ENCODE peak calls at places on chromosomes 7 and 10, in five cellular contexts. One of them, this sample, is unnamed.
A peak's percentile ranks its signal among the peaks of the same experiment; 100 is the strongest.

GRCh38 chr7:81231203-81231922 is 312.5 kb upstream of the SEMA3C start:
- DNase-seq in cardiac muscle cell: peak; percentile 10
- DNase-seq in right lobe of liver: no peak
- DNase-seq in endothelial cell of umbilical vein: no peak
- DNase-seq in left lung: no peak
- DNase-seq in this sample: peak; percentile 49

GRCh38 chr7:150781016-150781415 is 19.1 kb downstream of the TMEM176B start:
- DNase-seq in cardiac muscle cell: no peak
- DNase-seq in right lobe of liver: no peak
- DNase-seq in endothelial cell of umbilical vein: no peak
- DNase-seq in left lung: no peak
- DNase-seq in this sample: no peak

GRCh38 chr10:121615401-121615800 is 17.2 kb upstream of the FGFR2 start:
- DNase-seq in cardiac muscle cell: no peak
- DNase-seq in right lobe of liver: no peak
- DNase-seq in left lung: no peak
- DNase-seq in endothelial cell of umbilical vein: no peak
- DNase-seq in this sample: peak; percentile 74

GRCh38 chr10:131902691-131903090 is 1.9 kb downstream of the PPP2R2D start:
- DNase-seq in endothelial cell of umbilical vein: no peak
- DNase-seq in right lobe of liver: no peak
- DNase-seq in left lung: no peak
- DNase-seq in cardiac muscle cell: no peak
- DNase-seq in this sample: no peak

GRCh38 chr10:23293145-23293724 is 51.4 kb downstream of the C10orf67 start:
- DNase-seq in right lobe of liver: no peak
- DNase-seq in endothelial cell of umbilical vein: peak; percentile 33
- DNase-seq in left lung: no peak
- DNase-seq in cardiac muscle cell: peak; percentile 63
- DNase-seq in this sample: peak; percentile 65

GRCh38 chr10:96034625-96035024 is 8.8 kb upstream of the CCNJ start:
- DNase-seq in right lobe of liver: no peak
- DNase-seq in endothelial cell of umbilical vein: no peak
- DNase-seq in left lung: no peak
- DNase-seq in cardiac muscle cell: no peak
- DNase-seq in this sample: no peak

GRCh38 chr7:121259826-121260225 is 69.0 kb upstream of the WNT16 start:
- DNase-seq in right lobe of liver: no peak
- DNase-seq in left lung: no peak
- DNase-seq in endothelial cell of umbilical vein: no peak
- DNase-seq in cardiac muscle cell: no peak
- DNase-seq in this sample: no peak

GRCh38 chr7:109745677-109746410 is 1176.2 kb downstream of the DNAJB9 start:
- DNase-seq in endothelial cell of umbilical vein: no peak
- DNase-seq in left lung: no peak
- DNase-seq in cardiac muscle cell: no peak
- DNase-seq in right lobe of liver: no peak
- DNase-seq in this sample: peak; percentile 50

GRCh38 chr7:15581352-15581951 is 19.6 kb upstream of the AGMO start:
- DNase-seq in left lung: no peak
- DNase-seq in cardiac muscle cell: no peak
- DNase-seq in endothelial cell of umbilical vein: no peak
- DNase-seq in right lobe of liver: no peak
- DNase-seq in this sample: no peak

GRCh38 chr7:133761459-133761858 is 365.7 kb upstream of the LRGUK start:
- DNase-seq in left lung: no peak
- DNase-seq in cardiac muscle cell: no peak
- DNase-seq in endothelial cell of umbilical vein: no peak
- DNase-seq in right lobe of liver: no peak
- DNase-seq in this sample: no peak

GRCh38 chr10:130637271-130637670 is 501.1 kb downstream of the GLRX3 start:
- DNase-seq in endothelial cell of umbilical vein: no peak
- DNase-seq in right lobe of liver: no peak
- DNase-seq in cardiac muscle cell: no peak
- DNase-seq in left lung: no peak
- DNase-seq in this sample: no peak

GRCh38 chr10:100518761-100519241 is 860 bp downstream of the SEC31B start:
- DNase-seq in cardiac muscle cell: peak; percentile 84
- DNase-seq in right lobe of liver: no peak
- DNase-seq in endothelial cell of umbilical vein: peak; percentile 82
- DNase-seq in left lung: no peak
- DNase-seq in this sample: peak; percentile 79

GRCh38 chr10:30820282-30820991 is 190.9 kb upstream of the LYZL2 start:
- DNase-seq in right lobe of liver: no peak
- DNase-seq in cardiac muscle cell: no peak
- DNase-seq in endothelial cell of umbilical vein: peak; percentile 98
- DNase-seq in left lung: no peak
- DNase-seq in this sample: peak; percentile 87

GRCh38 chr10:24926549-24926948 is 25.9 kb downstream of the PRTFDC1 start:
- DNase-seq in cardiac muscle cell: no peak
- DNase-seq in left lung: no peak
- DNase-seq in right lobe of liver: no peak
- DNase-seq in endothelial cell of umbilical vein: no peak
- DNase-seq in this sample: no peak

GRCh38 chr10:103678104-103678526 is 177.3 kb downstream of the SH3PXD2A start:
- DNase-seq in cardiac muscle cell: no peak
- DNase-seq in right lobe of liver: peak; percentile 62
- DNase-seq in endothelial cell of umbilical vein: peak; percentile 77
- DNase-seq in left lung: peak; percentile 88
- DNase-seq in this sample: peak; percentile 86

GRCh38 chr10:103676851-103677417 is 178.4 kb downstream of the SH3PXD2A start:
- DNase-seq in cardiac muscle cell: no peak
- DNase-seq in endothelial cell of umbilical vein: no peak
- DNase-seq in left lung: no peak
- DNase-seq in right lobe of liver: no peak
- DNase-seq in this sample: no peak

GRCh38 chr10:103673616-103674015 is 180.1 kb downstream of the NEURL1 start:
- DNase-seq in endothelial cell of umbilical vein: no peak
- DNase-seq in cardiac muscle cell: no peak
- DNase-seq in right lobe of liver: no peak
- DNase-seq in left lung: no peak
- DNase-seq in this sample: no peak

GRCh38 chr10:103677486-103677885 is 177.9 kb downstream of the SH3PXD2A start:
- DNase-seq in left lung: no peak
- DNase-seq in endothelial cell of umbilical vein: no peak
- DNase-seq in right lobe of liver: no peak
- DNase-seq in cardiac muscle cell: no peak
- DNase-seq in this sample: no peak

GRCh38 chr10:103676058-103676785 is 179.2 kb downstream of the SH3PXD2A start:
- DNase-seq in endothelial cell of umbilical vein: no peak
- DNase-seq in cardiac muscle cell: no peak
- DNase-seq in right lobe of liver: no peak
- DNase-seq in left lung: no peak
- DNase-seq in this sample: no peak
- H3K4me3 ChIP-seq in endothelial cell of umbilical vein: no peak overlapping the region
- H3K4me3 ChIP-seq in cardiac muscle cell: no peak overlapping the region
- H3K4me3 ChIP-seq in right lobe of liver: no peak overlapping the region
- H3K4me3 ChIP-seq in left lung: no peak overlapping the region
- H3K4me3 ChIP-seq in this sample: no peak overlapping the region

DNA sequence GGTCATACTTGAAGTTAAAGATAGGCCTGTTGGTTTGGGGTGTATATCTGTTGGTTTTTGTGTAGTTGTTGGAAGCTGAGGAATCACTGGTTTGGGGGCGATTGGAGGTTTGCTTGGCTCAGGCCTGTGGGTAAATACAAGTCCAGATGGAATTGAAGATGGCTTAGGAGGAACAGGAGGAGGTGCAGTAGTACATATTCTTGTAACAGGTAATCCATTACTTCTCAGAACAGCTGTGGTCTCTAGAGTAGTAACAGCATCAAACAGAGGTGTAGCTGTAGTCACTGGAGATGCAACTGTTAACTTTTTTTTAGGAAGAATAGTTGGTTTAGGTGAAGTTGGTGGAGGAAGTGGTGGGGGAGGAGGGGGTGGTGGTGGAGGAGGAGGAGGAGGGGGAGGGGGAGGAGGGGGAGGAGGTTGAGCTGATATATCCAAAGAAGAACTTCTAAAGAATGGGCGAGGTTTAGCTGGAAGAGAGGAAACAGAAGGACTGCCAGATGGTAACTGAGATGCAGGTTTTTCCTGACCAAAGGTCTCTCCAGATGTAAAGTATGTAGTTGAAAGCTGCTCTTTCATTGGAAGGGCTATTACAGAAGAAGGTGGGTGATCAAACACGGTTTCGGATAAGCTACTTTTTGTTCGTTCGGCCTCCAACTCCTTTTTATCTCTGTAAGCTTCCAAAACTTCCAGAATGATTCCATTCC is 209.2 kb downstream of the PCLO start:
- DNase-seq in right lobe of liver: no peak
- DNase-seq in left lung: no peak
- DNase-seq in cardiac muscle cell: no peak
- DNase-seq in endothelial cell of umbilical vein: no peak
- DNase-seq in this sample: no peak
- H3K27me3 ChIP-seq in right lobe of liver: no peaks in the 10 kb centered on the region
- H3K27me3 ChIP-seq in left lung: no peaks in the 10 kb centered on the region
- H3K27me3 ChIP-seq in cardiac muscle cell: no peaks in the 10 kb centered on the region
- H3K27me3 ChIP-seq in endothelial cell of umbilical vein: no peaks in the 10 kb centered on the region
- H3K27me3 ChIP-seq in this sample: no peaks in the 10 kb centered on the region

DNA sequence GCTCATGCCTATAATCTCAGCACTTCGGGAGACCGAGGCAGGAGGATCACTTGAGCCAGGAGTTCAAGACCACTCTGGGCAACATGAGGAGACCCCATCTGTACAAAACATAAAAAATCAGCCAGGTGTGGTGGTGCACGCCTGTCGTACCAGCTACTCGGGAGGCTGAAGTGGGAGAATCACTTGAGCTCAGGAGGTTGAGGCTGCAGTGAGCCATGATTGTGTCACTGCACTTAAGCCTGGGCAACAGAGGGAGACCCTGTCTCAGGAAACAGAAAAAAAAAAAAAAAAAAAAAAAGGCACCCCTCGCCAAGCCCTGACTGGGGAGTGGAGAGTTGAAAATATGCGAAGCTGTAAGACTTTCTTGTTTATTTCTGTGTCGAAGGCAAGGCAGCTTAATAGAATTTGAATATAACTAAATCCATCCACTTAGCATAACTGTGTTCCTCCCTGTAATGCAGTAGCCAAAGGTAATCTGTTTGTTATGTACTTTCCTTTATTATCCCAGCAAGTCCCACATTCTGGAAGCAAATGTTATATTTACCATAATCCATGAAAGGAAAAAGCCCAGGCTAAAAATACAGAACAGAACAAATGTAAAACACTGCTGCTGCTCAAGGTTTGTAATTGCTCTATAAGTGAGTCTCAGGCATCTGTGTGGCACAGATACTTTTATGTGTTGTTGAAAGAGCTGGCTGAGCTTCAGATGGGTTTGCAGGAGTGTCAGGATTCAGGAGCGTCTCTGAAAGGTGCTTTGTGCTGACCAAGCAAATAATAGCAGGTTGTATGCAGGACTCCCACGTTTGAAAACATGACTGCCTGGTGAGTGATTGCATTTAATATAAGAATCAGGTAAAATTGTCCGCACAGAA is 127.2 kb downstream of the CELF2 start:
- DNase-seq in cardiac muscle cell: peak; percentile 28
- DNase-seq in left lung: no peak
- DNase-seq in right lobe of liver: no peak
- DNase-seq in endothelial cell of umbilical vein: no peak
- DNase-seq in this sample: no peak
- H3K27ac ChIP-seq in cardiac muscle cell: peak overlapping the region; percentile 88
- H3K27ac ChIP-seq in left lung: no peak overlapping the region
- H3K27ac ChIP-seq in right lobe of liver: no peak overlapping the region
- H3K27ac ChIP-seq in endothelial cell of umbilical vein: no peak overlapping the region
- H3K27ac ChIP-seq in this sample: no peak overlapping the region

DNA sequence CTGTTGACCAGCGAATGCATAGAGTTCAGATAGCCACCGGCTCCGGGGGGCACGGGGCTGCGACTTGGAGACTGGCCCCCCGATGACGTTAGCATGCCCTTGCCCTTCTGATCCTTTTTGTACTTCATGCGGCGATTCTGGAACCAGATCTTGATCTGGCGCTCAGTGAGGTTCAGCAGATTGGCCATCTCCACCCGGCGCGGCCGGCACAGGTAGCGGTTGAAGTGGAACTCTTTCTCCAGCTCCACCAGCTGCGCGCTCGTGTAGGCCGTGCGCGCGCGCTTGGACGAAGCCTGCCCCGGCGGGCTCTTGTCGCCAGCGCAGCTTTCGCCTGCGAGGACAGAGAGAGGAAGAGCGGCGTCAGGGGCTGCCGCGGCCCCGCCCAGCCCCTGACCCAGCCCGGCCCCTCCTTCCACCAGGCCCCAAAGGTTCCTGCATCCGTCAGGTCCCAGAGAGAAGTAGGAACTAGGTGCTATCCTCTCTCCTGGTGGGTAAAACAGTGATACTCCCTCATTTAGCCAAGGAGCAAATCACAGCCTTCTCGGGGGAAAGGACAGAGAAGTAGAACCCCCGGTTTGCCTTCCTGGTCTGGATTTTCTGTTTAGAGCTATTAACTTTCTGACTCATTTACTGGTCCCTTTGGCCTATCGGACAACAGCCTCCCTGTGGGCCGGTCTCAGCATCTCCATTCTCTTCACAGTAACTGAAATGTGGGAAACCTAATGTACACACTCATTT is 6.1 kb upstream of the HOXA2 start:
- DNase-seq in cardiac muscle cell: peak; percentile 39
- DNase-seq in right lobe of liver: peak; percentile 66
- DNase-seq in left lung: peak; percentile 82
- DNase-seq in endothelial cell of umbilical vein: peak; percentile 72
- DNase-seq in this sample: no peak
- H3K4me3 ChIP-seq in cardiac muscle cell: no peak overlapping the region
- H3K4me3 ChIP-seq in right lobe of liver: no peak overlapping the region
- H3K4me3 ChIP-seq in left lung: peak overlapping the region; percentile 22
- H3K4me3 ChIP-seq in endothelial cell of umbilical vein: no peak overlapping the region
- H3K4me3 ChIP-seq in this sample: no peak overlapping the region

DNA sequence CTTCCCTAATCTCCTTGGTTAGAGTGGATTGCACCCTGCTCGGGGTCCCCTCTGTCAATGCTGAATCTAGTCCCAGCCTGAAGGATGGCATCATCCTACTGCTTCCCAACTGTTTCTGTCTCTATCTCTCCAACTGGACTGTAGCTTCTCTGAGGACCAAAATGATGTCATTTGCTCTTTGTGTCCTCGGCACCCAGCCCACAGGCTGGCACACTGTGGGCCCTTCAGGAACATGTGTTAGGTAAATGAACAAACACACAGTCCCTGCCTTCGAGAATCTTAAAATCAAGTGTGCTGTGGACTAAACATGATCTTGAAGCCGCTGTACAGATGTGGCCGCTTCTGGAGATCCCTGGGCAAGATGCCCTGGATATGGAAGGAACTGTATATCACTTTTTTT is 5.0 kb upstream of the CDH23 start:
- DNase-seq in right lobe of liver: no peak
- DNase-seq in left lung: no peak
- DNase-seq in cardiac muscle cell: no peak
- DNase-seq in endothelial cell of umbilical vein: no peak
- DNase-seq in this sample: no peak
- H3K27me3 ChIP-seq in right lobe of liver: no peaks in the 10 kb centered on the region
- H3K27me3 ChIP-seq in left lung: peaks cover 53% of the 10 kb centered on the region
- H3K27me3 ChIP-seq in cardiac muscle cell: peaks cover 42% of the 10 kb centered on the region
- H3K27me3 ChIP-seq in endothelial cell of umbilical vein: peaks cover 47% of the 10 kb centered on the region
- H3K27me3 ChIP-seq in this sample: peaks cover 3% of the 10 kb centered on the region